ENCODE peak calls at places on chromosomes 1 and 21, in four cellular contexts. One of them, this sample, is unnamed.

GRCh38 chr1:5751171-5751556 is 241.1 kb downstream of the NPHP4 start:
- DNase-seq in IMR-90: no peak
- DNase-seq in mesenchymal stem cell: no peak
- DNase-seq in endodermal cell: peak; percentile 47
- DNase-seq in this sample: no peak

GRCh38 chr1:17564458-17565393 is 25.2 kb downstream of the ARHGEF10L start:
- DNase-seq in endodermal cell: peak; percentile 72
- DNase-seq in IMR-90: no peak
- DNase-seq in mesenchymal stem cell: no peak
- DNase-seq in this sample: no peak

GRCh38 chr1:56200921-56201320 is 378.4 kb downstream of the PLPP3 start:
- DNase-seq in endodermal cell: no peak
- DNase-seq in mesenchymal stem cell: no peak
- DNase-seq in IMR-90: peak; percentile 21
- DNase-seq in this sample: no peak

GRCh38 chr1:154829062-154829461 is 41.0 kb downstream of the KCNN3 start:
- DNase-seq in IMR-90: no peak
- DNase-seq in mesenchymal stem cell: no peak
- DNase-seq in endodermal cell: no peak
- DNase-seq in this sample: no peak

GRCh38 chr1:242454262-242455051 is 70.0 kb downstream of the PLD5 start:
- DNase-seq in IMR-90: peak; percentile 7
- DNase-seq in mesenchymal stem cell: peak; percentile 19
- DNase-seq in endodermal cell: no peak
- DNase-seq in this sample: peak; percentile 64

GRCh38 chr21:46540087-46540710 is 64.7 kb downstream of the S100B start:
- DNase-seq in IMR-90: no peak
- DNase-seq in mesenchymal stem cell: no peak
- DNase-seq in endodermal cell: no peak
- DNase-seq in this sample: no peak

GRCh38 chr1:71157151-71157550 is 76.3 kb upstream of the ZRANB2 start:
- DNase-seq in endodermal cell: no peak
- DNase-seq in mesenchymal stem cell: peak; percentile 1
- DNase-seq in IMR-90: no peak
- DNase-seq in this sample: no peak

GRCh38 chr1:7586031-7586941 is 184.8 kb upstream of the VAMP3 start:
- DNase-seq in IMR-90: no peak
- DNase-seq in mesenchymal stem cell: no peak
- DNase-seq in endodermal cell: no peak
- DNase-seq in this sample: no peak

GRCh38 chr1:209430821-209431259 is 152.7 kb upstream of the CAMK1G start:
- DNase-seq in IMR-90: no peak
- DNase-seq in endodermal cell: no peak
- DNase-seq in mesenchymal stem cell: no peak
- DNase-seq in this sample: no peak

GRCh38 chr21:41970099-41970391 is 16.2 kb upstream of the C2CD2 start:
- DNase-seq in IMR-90: no peak
- DNase-seq in endodermal cell: peak; percentile 40
- DNase-seq in mesenchymal stem cell: no peak
- DNase-seq in this sample: no peak

GRCh38 chr21:41973427-41973831 is 19.6 kb upstream of the C2CD2 start:
- DNase-seq in endodermal cell: peak; percentile 28
- DNase-seq in IMR-90: no peak
- DNase-seq in mesenchymal stem cell: no peak
- DNase-seq in this sample: no peak

GRCh38 chr21:41972511-41973205 is 18.8 kb upstream of the C2CD2 start:
- DNase-seq in endodermal cell: no peak
- DNase-seq in mesenchymal stem cell: no peak
- DNase-seq in IMR-90: no peak
- DNase-seq in this sample: no peak

GRCh38 chr21:41971891-41972290 is 18.1 kb upstream of the C2CD2 start:
- DNase-seq in endodermal cell: no peak
- DNase-seq in mesenchymal stem cell: no peak
- DNase-seq in IMR-90: no peak
- DNase-seq in this sample: no peak

DNA sequence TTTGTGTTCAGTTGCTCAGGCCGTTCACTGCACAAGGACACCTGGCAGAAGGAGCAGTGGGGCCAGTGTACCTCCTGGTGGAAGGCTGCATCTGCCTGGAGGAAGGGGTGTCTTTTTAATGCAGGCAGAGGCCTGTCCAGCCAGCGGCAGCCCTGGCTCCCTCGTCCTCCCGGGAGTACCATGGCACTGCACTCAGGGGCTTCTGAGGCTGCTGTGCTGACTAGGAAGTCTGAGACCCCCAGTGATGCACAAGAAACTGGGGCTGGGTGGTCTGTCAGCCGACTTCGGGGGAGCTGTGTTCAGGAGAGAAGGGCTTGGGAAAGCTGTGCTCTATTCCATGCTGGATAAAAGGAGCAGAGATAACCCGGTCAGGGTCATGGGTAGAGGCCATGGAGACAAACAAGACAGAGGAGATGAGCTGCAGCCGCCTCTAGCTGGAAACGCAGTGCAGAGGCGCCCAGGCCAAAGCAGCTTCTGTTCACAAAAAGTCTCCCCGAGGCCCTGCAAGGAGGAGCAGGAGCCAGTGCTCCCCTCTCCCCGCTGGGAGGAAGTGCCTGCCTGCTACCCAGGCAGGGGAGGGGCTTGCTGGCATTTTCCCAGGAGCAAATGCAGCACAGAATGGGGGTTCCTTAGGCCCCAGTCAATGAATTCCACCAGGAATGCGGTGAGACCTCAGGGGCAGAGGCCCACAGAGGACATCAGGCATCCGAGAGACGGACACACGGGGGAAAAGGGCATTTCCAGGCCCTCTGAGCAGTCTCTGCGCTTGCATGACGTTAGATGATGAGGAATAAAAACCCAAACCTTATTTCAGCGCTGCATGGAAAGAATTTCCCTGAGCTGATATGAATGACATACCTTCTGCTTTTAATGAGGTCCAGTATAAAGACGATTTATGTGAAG is 17.2 kb upstream of the C2CD2 start:
- DNase-seq in endodermal cell: peak; percentile 45
- DNase-seq in IMR-90: no peak
- DNase-seq in mesenchymal stem cell: no peak
- DNase-seq in this sample: no peak
- H3K4me3 ChIP-seq in endodermal cell: no peak overlapping the region
- H3K4me3 ChIP-seq in IMR-90: no peak overlapping the region
- H3K4me3 ChIP-seq in mesenchymal stem cell: no peak overlapping the region
- H3K4me3 ChIP-seq in this sample: no peak overlapping the region

DNA sequence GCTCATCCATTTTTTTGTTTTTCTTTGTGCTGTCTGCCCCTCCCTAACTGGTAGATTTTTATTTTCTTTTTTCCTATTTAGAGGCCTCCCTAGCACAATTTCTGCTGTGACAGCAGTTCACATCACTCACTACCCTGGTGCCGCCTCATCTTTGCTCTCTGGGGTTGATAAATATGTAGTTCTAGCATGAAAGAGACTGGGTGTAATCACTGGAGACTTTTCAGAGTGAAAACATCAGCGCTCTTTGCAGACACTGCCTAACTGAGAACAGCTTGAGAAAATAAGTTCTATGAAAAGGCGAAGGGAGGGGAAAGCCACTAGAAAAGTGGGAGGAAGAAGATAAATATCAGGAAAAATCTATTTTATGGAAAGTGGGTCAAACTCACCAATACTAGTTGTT is 334.6 kb downstream of the NUF2 start:
- DNase-seq in endodermal cell: no peak
- DNase-seq in mesenchymal stem cell: no peak
- DNase-seq in IMR-90: no peak
- DNase-seq in this sample: peak; percentile 16
- H3K9ac ChIP-seq in endodermal cell: no peak overlapping the region
- H3K9ac ChIP-seq in mesenchymal stem cell: peak overlapping the region; percentile 56
- H3K9ac ChIP-seq in IMR-90: no peak overlapping the region
- H3K9ac ChIP-seq in this sample: no peak overlapping the region

DNA sequence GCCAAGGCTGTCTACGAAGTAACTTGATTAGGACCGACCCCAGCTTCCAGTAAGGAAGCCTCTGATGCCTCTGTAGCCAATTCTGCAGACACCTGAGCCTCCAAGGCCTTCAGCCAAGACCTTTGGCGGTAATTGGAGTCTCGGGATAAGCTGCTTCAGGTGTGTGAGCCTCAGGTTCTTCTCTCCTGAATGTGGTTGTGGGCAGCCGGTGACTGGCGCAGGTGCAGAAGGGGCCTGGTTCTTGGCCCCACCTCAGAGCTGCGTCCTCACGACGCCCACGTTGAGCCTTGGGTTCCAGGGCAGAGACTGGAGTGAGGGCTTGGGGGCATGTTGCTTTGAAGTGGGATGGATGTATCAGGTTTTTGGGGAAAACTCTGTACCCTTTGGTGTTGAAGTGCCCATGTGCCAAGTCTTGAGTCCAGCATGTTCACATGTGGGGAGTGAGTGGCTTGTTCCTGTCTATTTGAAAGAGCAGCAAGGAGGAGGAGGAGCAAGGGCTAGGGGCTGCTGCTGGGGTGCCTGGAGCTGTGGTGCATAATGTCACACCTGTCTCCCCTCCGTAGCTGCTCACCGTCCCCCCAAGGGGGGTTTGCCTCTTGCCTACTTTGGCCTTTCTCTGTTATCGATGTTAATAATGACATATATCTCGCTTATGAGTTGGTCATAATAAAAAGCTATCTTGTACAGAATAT is 1.4 kb downstream of the PSEN2 start:
- DNase-seq in endodermal cell: peak; percentile 51
- DNase-seq in mesenchymal stem cell: no peak
- DNase-seq in IMR-90: no peak
- DNase-seq in this sample: no peak
- H3K4me3 ChIP-seq in endodermal cell: peak overlapping the region; percentile 87
- H3K4me3 ChIP-seq in mesenchymal stem cell: no peak overlapping the region
- H3K4me3 ChIP-seq in IMR-90: no peak overlapping the region
- H3K4me3 ChIP-seq in this sample: peak overlapping the region; percentile 86

GRCh38 chr1:186476306-186477040 is 15.6 kb upstream of the PDC start:
- DNase-seq in endodermal cell: no peak
- DNase-seq in IMR-90: peak; percentile 90
- DNase-seq in mesenchymal stem cell: peak; percentile 36
- DNase-seq in this sample: peak; percentile 28
- H3K9ac ChIP-seq in endodermal cell: no peak overlapping the region
- H3K9ac ChIP-seq in IMR-90: no peak overlapping the region
- H3K9ac ChIP-seq in mesenchymal stem cell: no peak overlapping the region
- H3K9ac ChIP-seq in this sample: no peak overlapping the region

DNA sequence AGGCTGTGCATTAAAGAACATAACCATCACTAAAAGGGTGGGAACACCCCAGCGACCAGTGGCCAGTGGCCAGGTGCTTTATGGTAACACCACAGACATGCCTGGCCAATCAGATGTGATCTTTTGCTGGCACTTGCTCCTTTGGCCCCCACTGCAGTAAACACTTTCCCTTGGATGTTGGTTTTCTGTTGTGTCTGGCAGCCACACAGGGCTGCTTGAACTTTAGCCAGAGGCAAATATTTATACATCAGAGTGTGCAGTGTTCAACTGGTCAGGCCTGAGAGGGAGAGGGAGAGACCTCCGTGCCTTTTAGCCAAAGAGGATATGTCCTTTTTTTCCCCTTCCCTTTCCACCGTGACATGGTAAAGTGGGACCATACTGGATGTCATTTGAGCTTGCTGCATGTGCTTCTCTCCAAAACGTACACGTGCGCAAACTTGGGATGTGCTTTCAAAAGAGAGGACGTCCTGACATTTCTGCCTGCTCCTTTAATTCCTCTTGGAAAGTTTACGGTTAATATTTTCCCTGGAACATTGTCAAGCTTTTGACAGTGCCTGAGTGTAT is 101.2 kb downstream of the NFIA start:
- DNase-seq in mesenchymal stem cell: no peak
- DNase-seq in endodermal cell: no peak
- DNase-seq in IMR-90: peak; percentile 36
- DNase-seq in this sample: peak; percentile 39
- H3K4me3 ChIP-seq in mesenchymal stem cell: no peak overlapping the region
- H3K4me3 ChIP-seq in endodermal cell: no peak overlapping the region
- H3K4me3 ChIP-seq in IMR-90: peak overlapping the region; percentile 8
- H3K4me3 ChIP-seq in this sample: peak overlapping the region; percentile 81